ENCODE peak calls at places on chromosomes 1 and 21, in six cellular contexts. One of them, this sample, is unnamed.

GRCh38 chr1:86169625-86170024 is 13.1 kb upstream of the COL24A1 start:
- DNase-seq in tibial nerve: no peak
- DNase-seq in heart left ventricle: no peak
- DNase-seq in H1: no peak
- DNase-seq in OCI-LY7: no peak
- DNase-seq in left lung: no peak
- DNase-seq in this sample: no peak

GRCh38 chr1:209103135-209103534 is 480.4 kb upstream of the CAMK1G start:
- DNase-seq in tibial nerve: no peak
- DNase-seq in heart left ventricle: no peak
- DNase-seq in H1: no peak
- DNase-seq in OCI-LY7: no peak
- DNase-seq in left lung: no peak
- DNase-seq in this sample: no peak

GRCh38 chr1:65421341-65422174 is 1.1 kb downstream of the LEPR start:
- DNase-seq in tibial nerve: peak; percentile 9
- DNase-seq in heart left ventricle: no peak
- DNase-seq in H1: no peak
- DNase-seq in OCI-LY7: peak; percentile 10
- DNase-seq in left lung: no peak
- DNase-seq in this sample: no peak

GRCh38 chr1:185656663-185657062 is 77.5 kb upstream of the HMCN1 start:
- DNase-seq in tibial nerve: no peak
- DNase-seq in heart left ventricle: no peak
- DNase-seq in H1: no peak
- DNase-seq in OCI-LY7: no peak
- DNase-seq in left lung: no peak
- DNase-seq in this sample: no peak

GRCh38 chr1:6485140-6485936 is 6.1 kb downstream of the PLEKHG5 start:
- DNase-seq in tibial nerve: no peak
- DNase-seq in heart left ventricle: peak; percentile 49
- DNase-seq in H1: peak; percentile 70
- DNase-seq in OCI-LY7: no peak
- DNase-seq in left lung: no peak
- DNase-seq in this sample: no peak

GRCh38 chr1:186984959-186985358 is 156.2 kb downstream of the PLA2G4A start:
- DNase-seq in tibial nerve: no peak
- DNase-seq in heart left ventricle: no peak
- DNase-seq in H1: no peak
- DNase-seq in OCI-LY7: no peak
- DNase-seq in left lung: no peak
- DNase-seq in this sample: no peak

GRCh38 chr1:89822109-89822962 is 1.5 kb downstream of the LRRC8D start:
- DNase-seq in tibial nerve: no peak
- DNase-seq in heart left ventricle: no peak
- DNase-seq in H1: peak; percentile 61
- DNase-seq in OCI-LY7: peak; percentile 36
- DNase-seq in left lung: no peak
- DNase-seq in this sample: no peak

GRCh38 chr1:197902131-197902453 is 338 bp upstream of the C1orf53 start:
- DNase-seq in tibial nerve: no peak
- DNase-seq in heart left ventricle: no peak
- DNase-seq in H1: no peak
- DNase-seq in OCI-LY7: no peak
- DNase-seq in left lung: no peak
- DNase-seq in this sample: no peak

GRCh38 chr21:16838330-16838729 is 674.5 kb upstream of the CXADR start:
- DNase-seq in tibial nerve: no peak
- DNase-seq in heart left ventricle: no peak
- DNase-seq in H1: no peak
- DNase-seq in OCI-LY7: no peak
- DNase-seq in left lung: no peak
- DNase-seq in this sample: no peak

GRCh38 chr21:43602277-43603229 is 56.7 kb downstream of the HSF2BP start:
- DNase-seq in tibial nerve: no peak
- DNase-seq in heart left ventricle: no peak
- DNase-seq in H1: no peak
- DNase-seq in OCI-LY7: no peak
- DNase-seq in left lung: no peak
- DNase-seq in this sample: no peak

GRCh38 chr1:90712931-90713618 is 4.0 kb downstream of the BARHL2 start:
- DNase-seq in tibial nerve: no peak
- DNase-seq in heart left ventricle: no peak
- DNase-seq in H1: peak; percentile 51
- DNase-seq in OCI-LY7: no peak
- DNase-seq in left lung: no peak
- DNase-seq in this sample: no peak

GRCh38 chr1:59976194-59977074 is 49.9 kb upstream of the CYP2J2 start:
- DNase-seq in tibial nerve: peak; percentile 83
- DNase-seq in heart left ventricle: peak; percentile 64
- DNase-seq in H1: peak; percentile 91
- DNase-seq in OCI-LY7: peak; percentile 27
- DNase-seq in left lung: peak; percentile 63
- DNase-seq in this sample: peak; percentile 73

GRCh38 chr1:223741861-223742260 is 29.5 kb downstream of the CAPN2 start:
- DNase-seq in tibial nerve: no peak
- DNase-seq in heart left ventricle: no peak
- DNase-seq in H1: no peak
- DNase-seq in OCI-LY7: no peak
- DNase-seq in left lung: no peak
- DNase-seq in this sample: no peak

GRCh38 chr1:220076861-220077762 is 12.5 kb downstream of the BPNT1 start:
- DNase-seq in tibial nerve: no peak
- DNase-seq in heart left ventricle: no peak
- DNase-seq in H1: no peak
- DNase-seq in OCI-LY7: no peak
- DNase-seq in left lung: no peak
- DNase-seq in this sample: no peak

GRCh38 chr1:224615861-224616760 is at the start of gene CNIH3:
- DNase-seq in tibial nerve: no peak
- DNase-seq in heart left ventricle: no peak
- DNase-seq in H1: peak; percentile 89
- DNase-seq in OCI-LY7: no peak
- DNase-seq in left lung: no peak
- DNase-seq in this sample: no peak

GRCh38 chr1:109218516-109218915 is 4.8 kb downstream of the SARS1 start:
- DNase-seq in tibial nerve: no peak
- DNase-seq in heart left ventricle: no peak
- DNase-seq in H1: no peak
- DNase-seq in OCI-LY7: no peak
- DNase-seq in left lung: no peak
- DNase-seq in this sample: no peak

GRCh38 chr1:7810395-7810794 is 26.3 kb downstream of the PER3 start:
- DNase-seq in tibial nerve: no peak
- DNase-seq in heart left ventricle: no peak
- DNase-seq in H1: no peak
- DNase-seq in OCI-LY7: no peak
- DNase-seq in left lung: no peak
- DNase-seq in this sample: no peak

GRCh38 chr1:155006601-155007101 is 4.0 kb downstream of the ZBTB7B start:
- DNase-seq in tibial nerve: no peak
- DNase-seq in heart left ventricle: no peak
- DNase-seq in H1: no peak
- DNase-seq in OCI-LY7: peak; percentile 71
- DNase-seq in left lung: no peak
- DNase-seq in this sample: no peak

GRCh38 chr1:164602142-164602429 is 43.1 kb downstream of the PBX1 start:
- DNase-seq in tibial nerve: no peak
- DNase-seq in heart left ventricle: no peak
- DNase-seq in H1: no peak
- DNase-seq in OCI-LY7: no peak
- DNase-seq in left lung: no peak
- DNase-seq in this sample: no peak

GRCh38 chr1:20242890-20243479 is 47.7 kb upstream of the VWA5B1 start:
- DNase-seq in tibial nerve: no peak
- DNase-seq in heart left ventricle: no peak
- DNase-seq in H1: no peak
- DNase-seq in OCI-LY7: no peak
- DNase-seq in left lung: peak; percentile 69
- DNase-seq in this sample: no peak
- TF ChIP-seq CTCF in tibial nerve: no peak
- TF ChIP-seq CTCF in heart left ventricle: no peak
- TF ChIP-seq CTCF in H1: peak; percentile 7
- TF ChIP-seq CTCF in OCI-LY7: peak; percentile 46
- TF ChIP-seq CTCF in left lung: no peak
- TF ChIP-seq CTCF in this sample: no peak

GRCh38 chr1:87334351-87335174 is 5.9 kb downstream of the LMO4 start:
- DNase-seq in tibial nerve: no peak
- DNase-seq in heart left ventricle: no peak
- DNase-seq in H1: peak; percentile 71
- DNase-seq in OCI-LY7: peak; percentile 30
- DNase-seq in left lung: peak; percentile 59
- DNase-seq in this sample: no peak
- TF ChIP-seq CTCF in tibial nerve: no peak
- TF ChIP-seq CTCF in heart left ventricle: no peak
- TF ChIP-seq CTCF in H1: peak; percentile 35
- TF ChIP-seq CTCF in OCI-LY7: no peak
- TF ChIP-seq CTCF in left lung: no peak
- TF ChIP-seq CTCF in this sample: no peak

DNA sequence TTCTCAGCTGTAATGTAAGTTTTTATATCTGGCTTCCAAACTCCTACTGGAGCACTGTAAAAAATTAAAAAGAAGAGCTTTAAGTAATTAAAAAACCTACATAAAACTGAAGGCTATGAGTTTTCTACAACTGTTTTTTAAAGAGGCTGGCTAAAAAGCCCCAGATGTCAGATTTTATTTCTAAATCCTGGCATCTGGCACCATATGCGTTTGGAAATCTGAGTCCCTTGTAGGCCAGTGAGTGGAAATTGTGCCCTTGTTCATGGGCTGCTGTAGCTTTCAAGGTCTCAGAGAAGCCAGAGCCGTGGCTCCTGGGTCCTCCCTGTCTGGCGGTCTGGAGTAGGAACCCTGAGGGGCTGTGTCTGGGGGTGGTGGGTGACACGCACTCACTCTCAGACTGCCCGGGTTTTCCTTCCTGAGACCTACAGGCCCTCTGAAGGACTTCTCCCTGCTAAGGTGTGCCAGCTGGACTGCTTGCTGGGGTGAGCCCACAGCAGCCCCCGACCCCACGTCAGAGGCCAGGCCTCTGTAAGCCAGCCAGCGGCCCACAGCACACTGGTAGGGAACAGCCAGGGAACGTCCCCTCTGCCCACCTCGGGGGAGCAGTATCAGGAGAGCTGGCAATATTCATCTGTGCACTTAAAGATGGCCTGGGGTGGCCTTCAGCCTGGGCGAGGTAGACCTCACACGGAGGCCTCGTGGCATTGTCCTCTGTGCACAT is 151.4 kb downstream of the PEX14 start:
- DNase-seq in tibial nerve: no peak
- DNase-seq in heart left ventricle: no peak
- DNase-seq in H1: no peak
- DNase-seq in OCI-LY7: no peak
- DNase-seq in left lung: no peak
- DNase-seq in this sample: no peak
- TF ChIP-seq CTCF in tibial nerve: no peak
- TF ChIP-seq CTCF in heart left ventricle: no peak
- TF ChIP-seq CTCF in H1: no peak
- TF ChIP-seq CTCF in OCI-LY7: no peak
- TF ChIP-seq CTCF in left lung: no peak
- TF ChIP-seq CTCF in this sample: no peak

DNA sequence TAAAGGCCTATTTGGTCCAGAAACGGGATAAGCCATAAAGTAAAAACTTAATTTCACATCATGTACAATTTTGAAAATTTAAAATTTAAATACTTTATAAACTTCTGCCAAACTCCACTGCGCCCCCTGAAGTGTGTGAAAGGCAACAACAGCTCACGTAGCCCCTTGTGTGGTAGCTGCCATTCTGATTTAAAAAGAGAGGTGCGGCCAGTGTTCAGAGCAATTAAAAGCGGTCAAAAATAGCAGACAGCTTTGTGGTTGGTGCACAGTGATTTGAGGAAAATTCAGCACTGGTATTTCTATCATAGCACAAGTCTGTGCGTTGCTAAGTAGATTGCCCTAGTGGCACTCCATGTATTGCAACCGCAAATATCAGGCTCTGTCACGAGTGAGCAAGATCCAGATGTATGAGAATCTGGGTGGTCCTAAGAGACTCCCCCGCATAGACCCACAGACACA is 122.5 kb downstream of the ATG4C start:
- DNase-seq in tibial nerve: no peak
- DNase-seq in heart left ventricle: no peak
- DNase-seq in H1: peak; percentile 54
- DNase-seq in OCI-LY7: peak; percentile 3
- DNase-seq in left lung: no peak
- DNase-seq in this sample: no peak
- TF ChIP-seq CTCF in tibial nerve: peak; percentile 28
- TF ChIP-seq CTCF in heart left ventricle: no peak
- TF ChIP-seq CTCF in H1: peak; percentile 54
- TF ChIP-seq CTCF in OCI-LY7: peak; percentile 75
- TF ChIP-seq CTCF in left lung: no peak
- TF ChIP-seq CTCF in this sample: no peak

GRCh38 chr21:26842976-26843911 is 2.0 kb downstream of the ADAMTS1 start:
- DNase-seq in tibial nerve: peak; percentile 94
- DNase-seq in heart left ventricle: peak; percentile 93
- DNase-seq in H1: peak; percentile 81
- DNase-seq in OCI-LY7: no peak
- DNase-seq in left lung: peak; percentile 85
- DNase-seq in this sample: peak; percentile 69
- TF ChIP-seq CTCF in tibial nerve: peak; percentile 20
- TF ChIP-seq CTCF in heart left ventricle: peak; percentile 13
- TF ChIP-seq CTCF in H1: peak; percentile 45
- TF ChIP-seq CTCF in OCI-LY7: no peak
- TF ChIP-seq CTCF in left lung: no peak
- TF ChIP-seq CTCF in this sample: no peak

GRCh38 chr1:70112838-70113237 is 92.5 kb downstream of the LRRC40 start:
- DNase-seq in tibial nerve: no peak
- DNase-seq in heart left ventricle: no peak
- DNase-seq in H1: no peak
- DNase-seq in OCI-LY7: no peak
- DNase-seq in left lung: no peak
- DNase-seq in this sample: no peak
- TF ChIP-seq CTCF in tibial nerve: no peak
- TF ChIP-seq CTCF in heart left ventricle: no peak
- TF ChIP-seq CTCF in H1: peak; percentile 58
- TF ChIP-seq CTCF in OCI-LY7: peak; percentile 68
- TF ChIP-seq CTCF in left lung: no peak
- TF ChIP-seq CTCF in this sample: no peak

GRCh38 chr1:77031101-77031662 is 163.9 kb downstream of the ST6GALNAC5 start:
- DNase-seq in tibial nerve: no peak
- DNase-seq in heart left ventricle: no peak
- DNase-seq in H1: no peak
- DNase-seq in OCI-LY7: no peak
- DNase-seq in left lung: no peak
- DNase-seq in this sample: no peak
- TF ChIP-seq CTCF in tibial nerve: no peak
- TF ChIP-seq CTCF in heart left ventricle: no peak
- TF ChIP-seq CTCF in H1: no peak
- TF ChIP-seq CTCF in OCI-LY7: no peak
- TF ChIP-seq CTCF in left lung: no peak
- TF ChIP-seq CTCF in this sample: no peak